ENCODE peak calls at places on chromosomes 4 and X, in nine cellular contexts. I is uterus; G is CD4-positive, CD25-positive, alpha-beta regulatory T cell; Y is GM12892; B is HS-27A; O is amniotic stem cell; J is naive thymus-derived CD4-positive, alpha-beta T cell; D is choroid plexus epithelial cell; P is hippocampal formation. W is an unnamed sample.

GRCh38 chr4:166165829-166166420 is 292.9 kb downstream of the TLL1 start:
- DNase-seq in Y (no peak), B (peak), D (peak), J (no peak), O (peak), P (peak), G (no peak), I (no peak), W (peak)

GRCh38 chr4:87419578-87420249 is 2.7 kb upstream of the NUDT9 start:
- DNase-seq in Y (no peak), G (no peak), J (no peak), P (no peak), B (no peak), I (no peak), D (peak), O (no peak), W (no peak)

GRCh38 chrX:41002021-41002420 is 83.2 kb upstream of the USP9X start:
- DNase-seq in Y (no peak), B (no peak), P (no peak), D (no peak), I (no peak), J (no peak), G (no peak), O (no peak), W (no peak)

GRCh38 chrX:115058276-115058675 is 40.9 kb upstream of the IL13RA2 start:
- DNase-seq in D (peak), G (no peak), Y (no peak), O (peak), P (no peak), B (no peak), I (peak), J (no peak), W (peak)

GRCh38 chrX:133586443-133586842 is 171.2 kb upstream of the GPC4 start:
- DNase-seq in G (no peak), B (no peak), P (no peak), D (no peak), I (no peak), Y (no peak), J (no peak), O (no peak), W (no peak)

GRCh38 chrX:15493118-15494082 is at the start of gene PIR:
- DNase-seq in G (peak), D (peak), Y (peak), B (peak), I (peak), P (peak), O (peak), J (no peak), W (no peak)

GRCh38 chr4:158710814-158711213 is 12.4 kb downstream of the PPID start:
- DNase-seq in D (peak), Y (no peak), O (no peak), P (peak), I (no peak), J (no peak), G (no peak), B (no peak), W (no peak)

GRCh38 chr4:146585761-146586333 is 52.8 kb upstream of the POU4F2 start:
- DNase-seq in B (peak), P (no peak), O (no peak), D (peak), Y (no peak), G (no peak), I (no peak), J (no peak), W (no peak)

GRCh38 chr4:8906991-8907595 is 35.5 kb upstream of the HMX1 start:
- DNase-seq in J (no peak), O (no peak), G (no peak), I (peak), D (no peak), B (no peak), Y (no peak), P (no peak), W (no peak)

GRCh38 chr4:159346681-159347080 is 243.8 kb downstream of the RAPGEF2 start:
- DNase-seq in J (no peak), D (no peak), I (no peak), B (no peak), O (no peak), Y (no peak), P (no peak), G (no peak), W (no peak)

GRCh38 chrX:40102393-40103381 is 4.9 kb upstream of the BCOR start:
- DNase-seq in D (no peak), O (no peak), G (no peak), I (no peak), J (no peak), B (no peak), P (no peak), Y (no peak), W (no peak)

GRCh38 chrX:133437356-133437755 is 22.1 kb upstream of the GPC4 start:
- DNase-seq in I (no peak), B (no peak), Y (no peak), D (no peak), O (no peak), G (no peak), J (no peak), P (no peak), W (no peak)

GRCh38 chrX:13092455-13092941 is 48.1 kb upstream of the FAM9C start:
- DNase-seq in D (no peak), B (no peak), G (peak), P (no peak), Y (no peak), J (peak), O (no peak), I (no peak), W (no peak)

GRCh38 chr4:69781458-69782418 is 21.3 kb upstream of the SULT1B1 start:
- DNase-seq in J (no peak), B (no peak), G (no peak), I (no peak), Y (no peak), P (no peak), O (no peak), D (no peak), W (no peak)

GRCh38 chr4:4762909-4763814 is 96.3 kb upstream of the MSX1 start:
- DNase-seq in D (peak), Y (peak), B (no peak), J (no peak), I (no peak), P (no peak), O (peak), G (peak), W (peak)

W was measured in smooth muscle cell of the brain vasculature.